ENCODE peak calls at places on chromosome 22, in nine cellular contexts. S is GM20000; O is WTC11; G is Calu3; L is CD8-positive, alpha-beta T cell; U is NB4; R is lower leg skin; Z is endodermal cell; Y is progenitor cell of endocrine pancreas. H is an unnamed sample.

GRCh38 chr22:43275545-43275981 is 67.6 kb downstream of the SCUBE1 start:
- DNase-seq in S (no peak), O (peak), G (peak), L (no peak), U (peak), R (no peak), Z (peak), Y (no peak), H (no peak)

GRCh38 chr22:50260801-50261614 is 475 bp downstream of the MAPK12 start:
- DNase-seq in S (peak), O (peak), G (peak), L (no peak), U (peak), R (no peak), Z (peak), Y (no peak), H (no peak)

GRCh38 chr22:46667245-46667623 is 47.0 kb downstream of the GRAMD4 start:
- DNase-seq in S (no peak), O (no peak), G (no peak), L (no peak), U (no peak), R (no peak), Z (no peak), Y (no peak), H (no peak)

GRCh38 chr22:27133951-27134664 is 476.7 kb downstream of the MIAT start:
- DNase-seq in S (peak), O (no peak), G (peak), L (no peak), U (peak), R (peak), Z (no peak), Y (no peak), H (no peak)

GRCh38 chr22:16989915-16990314 is 18.1 kb downstream of the GAB4 start:
- DNase-seq in S (no peak), O (no peak), G (no peak), L (no peak), U (no peak), R (no peak), Z (no peak), Y (no peak), H (no peak)

GRCh38 chr22:27613099-27614089 is 188.2 kb downstream of the MN1 start:
- DNase-seq in S (no peak), O (no peak), G (no peak), L (no peak), U (peak), R (no peak), Z (no peak), Y (no peak), H (no peak)

GRCh38 chr22:49035818-49036457 is 791.7 kb downstream of the BRD1 start:
- DNase-seq in S (no peak), O (no peak), G (no peak), L (no peak), U (no peak), R (no peak), Z (no peak), Y (no peak), H (no peak)

GRCh38 chr22:43636086-43636485 is 176.0 kb downstream of the EFCAB6 start:
- DNase-seq in S (no peak), O (no peak), G (no peak), L (no peak), U (no peak), R (peak), Z (no peak), Y (no peak), H (no peak)

GRCh38 chr22:26674211-26675190 is 17.1 kb downstream of the MIAT start:
- DNase-seq in S (peak), O (no peak), G (no peak), L (no peak), U (no peak), R (no peak), Z (no peak), Y (no peak), H (no peak)

GRCh38 chr22:46537946-46538815 is 761 bp upstream of the CELSR1 start:
- DNase-seq in S (peak), O (peak), G (peak), L (no peak), U (peak), R (no peak), Z (peak), Y (peak), H (no peak)

GRCh38 chr22:40189979-40190378 is 12.3 kb downstream of the TNRC6B start:
- DNase-seq in S (no peak), O (no peak), G (no peak), L (no peak), U (no peak), R (no peak), Z (no peak), Y (no peak), H (no peak)

GRCh38 chr22:32546480-32546879 is 71.9 kb downstream of the FBXO7 start:
- DNase-seq in S (no peak), O (no peak), G (no peak), L (no peak), U (no peak), R (peak), Z (no peak), Y (no peak), H (no peak)

GRCh38 chr22:30206964-30207363 is 39.6 kb downstream of the LIF start:
- DNase-seq in S (no peak), O (peak), G (peak), L (no peak), U (no peak), R (peak), Z (peak), Y (no peak), H (no peak)

GRCh38 chr22:44261861-44262595 is 50.7 kb downstream of the SHISAL1 start:
- DNase-seq in S (no peak), O (peak), G (no peak), L (no peak), U (no peak), R (peak), Z (peak), Y (no peak), H (no peak)

GRCh38 chr22:16987822-16988221 is 20.2 kb downstream of the GAB4 start:
- DNase-seq in S (no peak), O (no peak), G (no peak), L (no peak), U (no peak), R (no peak), Z (no peak), Y (no peak), H (no peak)

GRCh38 chr22:50072714-50073538 is 12.3 kb downstream of the MLC1 start:
- DNase-seq in S (no peak), O (no peak), G (no peak), L (no peak), U (no peak), R (no peak), Z (peak), Y (no peak), H (no peak)

GRCh38 chr22:48899523-48900326 is 927.9 kb downstream of the BRD1 start:
- DNase-seq in S (no peak), O (no peak), G (no peak), L (no peak), U (no peak), R (peak), Z (no peak), Y (no peak), H (no peak)

GRCh38 chr22:30212363-30212995 is 34.1 kb downstream of the LIF start:
- DNase-seq in S (no peak), O (no peak), G (peak), L (no peak), U (peak), R (peak), Z (no peak), Y (no peak), H (no peak)

GRCh38 chr22:33380789-33381530 is 322.8 kb upstream of the SYN3 start:
- DNase-seq in S (no peak), O (no peak), G (no peak), L (no peak), U (peak), R (no peak), Z (no peak), Y (no peak), H (no peak)

GRCh38 chr22:47631571-47632102 is 869.2 kb downstream of the TBC1D22A start:
- DNase-seq in S (no peak), O (no peak), G (no peak), L (no peak), U (no peak), R (peak), Z (no peak), Y (no peak), H (no peak)

GRCh38 chr22:33350961-33351360 is 292.8 kb upstream of the SYN3 start:
- DNase-seq in S (no peak), O (no peak), G (no peak), L (no peak), U (no peak), R (no peak), Z (no peak), Y (no peak), H (no peak)

GRCh38 chr22:42990131-42990838 is 24.7 kb downstream of the PACSIN2 start:
- DNase-seq in S (no peak), O (no peak), G (peak), L (no peak), U (peak), R (no peak), Z (peak), Y (no peak), H (no peak)

GRCh38 chr22:50175921-50176849 is 5.7 kb downstream of the PANX2 start:
- DNase-seq in S (no peak), O (no peak), G (no peak), L (no peak), U (no peak), R (no peak), Z (no peak), Y (no peak), H (no peak)

GRCh38 chr22:23248583-23248982 is 68.3 kb downstream of the BCR start:
- DNase-seq in S (no peak), O (no peak), G (peak), L (no peak), U (no peak), R (no peak), Z (no peak), Y (no peak), H (no peak)

GRCh38 chr22:30413001-30413400 is 12.6 kb upstream of the MTFP1 start:
- DNase-seq in S (no peak), O (no peak), G (no peak), L (no peak), U (no peak), R (no peak), Z (no peak), Y (no peak), H (no peak)

GRCh38 chr22:40594924-40595323 is 41.6 kb downstream of the MRTFA start:
- DNase-seq in S (no peak), O (no peak), G (no peak), L (no peak), U (no peak), R (no peak), Z (no peak), Y (no peak), H (no peak)

GRCh38 chr22:47806894-47807293 is 1044.4 kb downstream of the TBC1D22A start:
- DNase-seq in S (no peak), O (no peak), G (no peak), L (no peak), U (no peak), R (peak), Z (peak), Y (no peak), H (no peak)

GRCh38 chr22:44353063-44353440 is 40.3 kb upstream of the SHISAL1 start:
- DNase-seq in S (no peak), O (no peak), G (no peak), L (no peak), U (no peak), R (no peak), Z (no peak), Y (no peak), H (no peak)

GRCh38 chr22:49995413-49996191 is 17.0 kb downstream of the IL17REL start:
- DNase-seq in S (no peak), O (no peak), G (no peak), L (no peak), U (no peak), R (peak), Z (no peak), Y (no peak), H (no peak)

GRCh38 chr22:43867839-43868652 is 5.7 kb upstream of the SULT4A1 start:
- DNase-seq in S (peak), O (peak), G (peak), L (no peak), U (peak), R (peak), Z (peak), Y (peak), H (no peak)

GRCh38 chr22:44437493-44438015 is 60.5 kb downstream of the RTL6 start:
- DNase-seq in S (no peak), O (no peak), G (no peak), L (no peak), U (no peak), R (peak), Z (no peak), Y (no peak), H (no peak)

DNA sequence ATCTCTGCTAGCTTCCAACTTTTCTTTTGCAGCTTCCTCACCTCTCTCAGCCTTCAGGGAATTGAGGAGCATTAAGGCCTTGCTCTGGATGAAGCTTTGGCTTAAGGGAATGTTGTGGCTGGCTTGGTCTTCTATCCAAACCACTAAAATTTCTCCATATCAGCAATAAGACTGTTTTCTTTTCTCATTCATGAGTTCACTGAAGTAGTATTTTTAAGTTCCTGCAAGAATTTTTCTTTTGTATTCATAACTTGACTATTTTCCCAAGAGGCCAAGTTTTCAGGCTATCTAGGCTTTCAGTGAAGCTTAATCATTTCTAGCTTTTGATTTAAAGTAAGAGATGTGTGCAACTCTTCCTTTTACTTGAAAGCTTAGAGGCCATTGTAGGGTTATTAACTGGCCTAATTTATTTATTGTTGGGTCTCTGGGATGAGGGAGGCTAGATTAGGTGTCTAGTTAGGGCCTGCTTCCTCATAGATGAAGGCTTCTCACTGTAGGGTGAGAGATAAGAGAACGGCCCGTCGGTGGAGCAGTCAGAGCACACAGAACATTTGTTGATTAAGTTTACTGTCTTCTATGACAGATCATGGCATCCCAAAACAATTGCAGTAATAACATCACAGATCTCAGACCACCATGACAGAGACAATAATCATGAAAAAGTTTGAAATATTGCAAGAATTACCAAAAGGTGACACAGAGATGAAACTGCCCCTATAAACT is 33.2 kb downstream of the CSF2RB start:
- DNase-seq in S (peak), O (no peak), G (no peak), L (no peak), U (no peak), R (no peak), Z (no peak), Y (no peak), H (no peak)
- TF ChIP-seq CTCF in S (peak), O (no peak), G (no peak), L (no peak), U (peak), R (no peak), Z (peak), Y (no peak), H (no peak)

DNA sequence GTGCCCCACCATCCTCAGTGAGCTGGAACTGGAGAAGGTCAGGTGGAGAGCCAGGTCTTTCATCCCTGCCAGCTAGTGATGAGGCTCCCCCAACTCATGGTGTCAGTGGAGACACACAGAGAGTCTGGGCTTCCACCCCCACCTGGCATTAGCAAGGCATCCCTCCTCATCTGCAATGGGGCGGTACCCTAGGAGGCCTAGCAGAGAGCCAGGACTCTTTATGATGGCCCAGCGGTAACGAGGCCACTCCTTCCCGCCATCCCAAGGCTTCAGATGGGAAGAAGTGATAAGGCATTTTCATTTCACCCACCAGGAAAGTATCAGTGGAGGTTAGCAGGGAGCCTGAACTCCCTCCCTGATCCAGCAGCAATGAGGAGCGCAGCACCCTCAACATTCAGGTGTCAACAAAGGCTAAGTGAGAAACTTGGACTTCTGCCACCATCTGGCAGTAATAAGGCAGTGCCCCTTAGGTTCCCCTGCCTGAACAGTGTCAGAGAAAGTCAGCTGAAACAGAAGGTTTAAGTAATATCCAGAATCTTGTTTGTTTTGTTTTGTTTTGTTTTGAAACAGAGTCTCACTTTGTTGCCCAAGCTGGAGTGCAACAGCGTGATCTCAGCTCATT is 40.5 kb upstream of the FBLN1 start:
- DNase-seq in S (no peak), O (peak), G (no peak), L (no peak), U (peak), R (no peak), Z (peak), Y (no peak), H (no peak)
- TF ChIP-seq CTCF in S (no peak), O (no peak), G (no peak), L (no peak), U (peak), R (no peak), Z (peak), Y (peak), H (no peak)

GRCh38 chr22:35547993-35548761 is 7.5 kb downstream of the RASD2 start:
- DNase-seq in S (no peak), O (peak), G (no peak), L (no peak), U (peak), R (no peak), Z (peak), Y (no peak), H (no peak)
- TF ChIP-seq CTCF in S (no peak), O (no peak), G (no peak), L (no peak), U (peak), R (no peak), Z (peak), Y (peak), H (no peak)

GRCh38 chr22:19855504-19856409 is 1.1 kb upstream of the GNB1L start:
- DNase-seq in S (peak), O (peak), G (peak), L (no peak), U (peak), R (peak), Z (peak), Y (no peak), H (no peak)

GRCh38 chr22:19853058-19853878 is 1.4 kb downstream of the GNB1L start:
- DNase-seq in S (no peak), O (no peak), G (no peak), L (no peak), U (no peak), R (no peak), Z (no peak), Y (no peak), H (no peak)

GRCh38 chr22:19853879-19854777 is 546 bp downstream of the GNB1L start:
- DNase-seq in S (no peak), O (peak), G (no peak), L (no peak), U (no peak), R (peak), Z (peak), Y (no peak), H (no peak)

GRCh38 chr22:19857382-19857781 is 2.7 kb upstream of the GNB1L start:
- DNase-seq in S (no peak), O (no peak), G (no peak), L (no peak), U (no peak), R (no peak), Z (no peak), Y (no peak), H (no peak)

GRCh38 chr22:19854778-19855503 is at the start of the genes GNB1L and RTL10:
- DNase-seq in S (peak), O (peak), G (peak), L (peak), U (peak), R (peak), Z (peak), Y (peak), H (peak)
- TF ChIP-seq CTCF in S (no peak), O (no peak), G (no peak), L (no peak), U (no peak), R (no peak), Z (no peak), Y (peak), H (peak)

GRCh38 chr22:38706101-38706884 is 549 bp downstream of the GTPBP1 start:
- DNase-seq in S (peak), O (peak), G (peak), L (no peak), U (peak), R (peak), Z (peak), Y (peak), H (no peak)

GRCh38 chr22:38706885-38707180 is 1.1 kb downstream of the GTPBP1 start:
- DNase-seq in S (no peak), O (no peak), G (no peak), L (no peak), U (no peak), R (no peak), Z (no peak), Y (no peak), H (no peak)

GRCh38 chr22:38707346-38707745 is 1.6 kb downstream of the GTPBP1 start:
- DNase-seq in S (peak), O (no peak), G (peak), L (no peak), U (peak), R (no peak), Z (no peak), Y (no peak), H (no peak)

GRCh38 chr22:38704568-38705234 is 1.0 kb upstream of the GTPBP1 start:
- DNase-seq in S (no peak), O (no peak), G (no peak), L (no peak), U (no peak), R (no peak), Z (no peak), Y (no peak), H (no peak)

GRCh38 chr22:38705235-38706100 is at the start of gene GTPBP1:
- DNase-seq in S (peak), O (peak), G (peak), L (peak), U (peak), R (peak), Z (peak), Y (peak), H (peak)
- TF ChIP-seq CTCF in S (no peak), O (no peak), G (no peak), L (no peak), U (no peak), R (no peak), Z (no peak), Y (no peak), H (no peak)

DNA sequence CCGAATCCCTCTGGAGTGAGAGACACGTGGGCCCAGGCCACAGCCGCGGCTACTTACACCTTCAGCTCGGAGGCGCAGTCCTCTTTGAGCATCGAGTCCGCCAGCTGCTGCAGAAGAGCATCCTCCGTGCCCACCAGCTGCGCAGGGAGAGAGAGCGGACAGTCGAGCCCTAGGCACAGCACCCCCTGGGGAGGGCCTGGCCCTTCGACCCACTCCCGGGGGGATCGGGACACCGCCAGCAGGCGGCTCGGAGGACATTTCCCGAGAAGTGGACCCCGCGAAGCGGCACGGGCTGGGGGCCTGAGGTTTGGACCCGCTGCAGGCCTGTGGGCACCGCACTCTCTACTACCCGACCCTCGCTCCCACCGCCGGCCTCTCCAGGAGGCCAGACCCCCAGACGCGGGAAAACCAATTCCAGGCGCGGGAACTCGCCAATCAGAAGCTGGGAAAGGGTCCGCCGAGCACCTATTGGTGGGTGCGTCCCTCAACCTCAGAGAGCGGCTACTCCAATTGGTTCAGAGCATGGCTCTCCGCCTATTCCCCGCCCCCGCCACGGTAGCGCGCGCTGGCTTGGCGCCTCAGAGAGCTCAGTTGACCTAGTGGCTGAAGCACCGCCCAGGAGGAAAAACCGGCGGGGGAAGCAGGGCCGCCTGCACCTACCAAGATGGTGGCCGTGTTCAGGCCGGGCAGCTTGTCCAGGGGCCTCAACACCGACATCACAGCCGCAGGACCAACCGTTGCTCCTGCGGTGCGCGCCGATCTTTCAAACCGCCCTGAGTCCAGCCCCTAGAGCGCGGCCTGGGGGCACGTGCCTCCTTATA is at the start of gene CENPM:
- DNase-seq in S (peak), O (peak), G (peak), L (peak), U (peak), R (peak), Z (peak), Y (peak), H (peak)
- TF ChIP-seq CTCF in S (no peak), O (no peak), G (peak), L (no peak), U (no peak), R (no peak), Z (peak), Y (peak), H (no peak)

GRCh38 chr22:21726650-21727049 is 8.9 kb downstream of the YPEL1 start:
- DNase-seq in S (peak), O (peak), G (no peak), L (no peak), U (peak), R (no peak), Z (peak), Y (peak), H (no peak)
- TF ChIP-seq CTCF in S (peak), O (no peak), G (no peak), L (peak), U (peak), R (no peak), Z (peak), Y (peak), H (no peak)

H was measured in thoracic aorta.